ENCODE peak calls at places on chromosomes 7 and 10, in eight cellular contexts. N is fibroblast of the aortic adventitia, Z is neural progenitor cell, G is brain microvascular endothelial cell, W is right atrium auricular region, L is IMR-90, D is endodermal cell, I is BJ. K is an unnamed sample.

GRCh38 chr7:7242899-7243298 is 60.6 kb downstream of the C1GALT1 start:
- DNase-seq in Z (no peak), L (no peak), I (no peak), N (no peak), D (no peak), G (no peak), W (no peak), K (no peak)

GRCh38 chr7:158816995-158817394 is 12.3 kb downstream of the ESYT2 start:
- DNase-seq in Z (no peak), L (no peak), N (no peak), W (no peak), D (peak), G (no peak), I (no peak), K (no peak)

GRCh38 chr7:70072220-70072619 is 473.9 kb downstream of the AUTS2 start:
- DNase-seq in N (no peak), Z (no peak), W (no peak), G (no peak), I (no peak), L (peak), D (no peak), K (peak)

GRCh38 chr7:66460921-66461361 is 167.7 kb upstream of the KCTD7 start:
- DNase-seq in I (no peak), W (no peak), N (no peak), G (no peak), L (no peak), D (no peak), Z (no peak), K (no peak)

GRCh38 chr7:2461268-2462026 is 14.8 kb downstream of the GRIFIN start:
- DNase-seq in I (no peak), G (no peak), N (no peak), W (no peak), L (no peak), D (peak), Z (peak), K (no peak)

GRCh38 chr10:112280205-112280921 is 2.8 kb upstream of the TECTB start:
- DNase-seq in W (no peak), I (no peak), Z (no peak), D (no peak), N (no peak), G (no peak), L (no peak), K (no peak)

GRCh38 chr7:132783824-132784223 is 207.6 kb upstream of the PLXNA4 start:
- DNase-seq in G (peak), N (peak), Z (no peak), W (no peak), L (peak), I (peak), D (no peak), K (peak)

GRCh38 chr10:132277311-132277741 is 30.4 kb downstream of the STK32C start:
- DNase-seq in D (no peak), Z (no peak), N (no peak), W (no peak), G (no peak), I (no peak), L (no peak), K (no peak)

GRCh38 chr10:16481052-16481728 is 40.5 kb downstream of the C1QL3 start:
- DNase-seq in W (no peak), L (no peak), N (peak), G (no peak), D (no peak), I (no peak), Z (no peak), K (no peak)

GRCh38 chr7:6730343-6730633 is 23.5 kb upstream of the ZNF12 start:
- DNase-seq in L (peak), N (no peak), I (no peak), D (no peak), G (no peak), W (no peak), Z (no peak), K (no peak)

GRCh38 chr10:110733256-110733952 is 89.3 kb downstream of the RBM20 start:
- DNase-seq in D (peak), W (no peak), L (no peak), I (no peak), G (peak), Z (no peak), N (peak), K (no peak)

GRCh38 chr10:36534471-36535002 is 590.9 kb upstream of the ANKRD30A start:
- DNase-seq in D (no peak), G (peak), I (peak), W (no peak), Z (no peak), N (peak), L (peak), K (no peak)

GRCh38 chr10:12387561-12388210 is 38.3 kb downstream of the CAMK1D start:
- DNase-seq in L (no peak), D (no peak), I (no peak), Z (no peak), W (no peak), G (no peak), N (no peak), K (no peak)

GRCh38 chr10:129848571-129849451 is 115.3 kb downstream of the EBF3 start:
- DNase-seq in I (no peak), W (no peak), G (no peak), D (no peak), N (peak), L (no peak), Z (no peak), K (no peak)

GRCh38 chr7:107501593-107501992 is 31.7 kb downstream of the GPR22 start:
- DNase-seq in Z (peak), L (peak), I (peak), N (peak), W (no peak), G (peak), D (peak), K (no peak)

GRCh38 chr10:130761032-130761575 is 550.4 kb downstream of the TCERG1L start:
- DNase-seq in W (no peak), L (no peak), D (no peak), N (no peak), I (no peak), G (no peak), Z (no peak), K (no peak)

GRCh38 chr10:12727832-12728215 is 273.7 kb downstream of the CCDC3 start:
- DNase-seq in L (no peak), G (no peak), N (no peak), W (no peak), Z (no peak), D (peak), I (no peak), K (no peak)

GRCh38 chr7:81150951-81151361 is 232.1 kb upstream of the SEMA3C start:
- DNase-seq in W (no peak), L (peak), D (no peak), G (no peak), N (no peak), Z (peak), I (no peak), K (no peak)

GRCh38 chr7:103073989-103074518 is 542 bp downstream of the FBXL13 start:
- DNase-seq in L (no peak), I (no peak), W (no peak), G (no peak), N (no peak), D (no peak), Z (peak), K (no peak)

GRCh38 chr7:87000344-87000743 is 59.1 kb downstream of the ELAPOR2 start:
- DNase-seq in L (no peak), W (no peak), G (no peak), Z (no peak), N (no peak), I (no peak), D (no peak), K (no peak)

GRCh38 chr7:146510088-146510680 is 393.6 kb downstream of the CNTNAP2 start:
- DNase-seq in N (no peak), I (no peak), G (no peak), Z (peak), W (no peak), D (no peak), L (no peak), K (no peak)

GRCh38 chr7:56175784-56176183 is 59.6 kb upstream of the NUPR2 start:
- DNase-seq in W (no peak), D (no peak), L (no peak), I (no peak), Z (no peak), N (no peak), G (no peak), K (no peak)

GRCh38 chr7:131131012-131131745 is 196.5 kb upstream of the MKLN1 start:
- DNase-seq in G (no peak), L (no peak), I (no peak), W (no peak), D (no peak), N (no peak), Z (no peak), K (no peak)

GRCh38 chr10:90674927-90675326 is 182.9 kb downstream of the HTR7 start:
- DNase-seq in N (peak), L (peak), W (no peak), G (peak), D (no peak), I (peak), Z (no peak), K (peak)

GRCh38 chr7:105013283-105013817 is 655 bp upstream of the KMT2E start:
- DNase-seq in G (peak), D (peak), L (peak), Z (peak), N (peak), W (peak), I (peak), K (peak)
- H3K4me3 ChIP-seq in G (peak), D (peak), L (peak), Z (peak), N (peak), W (peak), I (peak), K (peak)

DNA sequence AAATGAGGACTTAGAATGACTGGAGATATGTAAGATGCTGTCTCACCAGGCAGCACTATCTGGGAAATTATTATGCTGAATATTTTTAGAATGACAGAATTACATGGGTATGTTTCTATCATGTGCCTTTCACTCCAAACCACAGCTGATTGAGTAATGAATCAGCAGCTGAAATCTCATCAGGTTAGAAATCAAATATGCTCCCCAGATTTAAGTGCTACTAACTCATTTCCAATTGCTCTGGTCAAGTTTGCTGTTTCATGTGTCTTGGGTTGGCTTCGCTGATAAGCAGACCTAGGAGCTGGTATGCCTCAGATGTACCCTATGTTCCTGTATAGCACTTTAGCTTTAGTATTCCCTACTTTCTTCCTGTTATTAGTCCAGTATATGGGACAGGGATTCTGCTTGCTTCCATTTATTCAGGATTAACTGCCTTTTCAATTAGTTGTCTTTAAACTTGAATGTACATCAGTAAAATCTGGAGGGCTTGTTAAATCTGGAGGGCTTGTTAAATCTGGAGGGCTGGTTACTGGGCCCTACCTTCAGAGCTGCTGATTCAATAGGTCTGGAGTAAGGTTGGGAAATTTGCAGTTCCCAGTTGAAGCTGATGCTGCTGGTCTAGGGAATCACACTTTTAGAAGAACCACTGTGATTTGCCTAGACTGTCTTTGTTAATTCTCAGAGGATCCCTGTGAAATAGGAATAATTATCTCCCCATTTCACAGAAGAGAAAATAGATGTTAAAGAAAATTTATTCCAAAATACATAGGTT is 172.9 kb downstream of the DKK1 start:
- DNase-seq in Z (no peak), D (no peak), N (peak), W (no peak), L (peak), G (peak), I (peak), K (peak)
- H3K4me3 ChIP-seq in Z (no peak), D (no peak), N (no peak), W (no peak), L (no peak), G (no peak), I (no peak), K (no peak)

GRCh38 chr7:155344618-155345433 is 47.1 kb downstream of the INSIG1 start:
- DNase-seq in W (peak), N (peak), D (peak), I (no peak), G (peak), L (peak), Z (peak), K (no peak)
- H3K4me3 ChIP-seq in W (peak), N (peak), D (peak), I (peak), G (peak), L (peak), Z (peak), K (peak)

DNA sequence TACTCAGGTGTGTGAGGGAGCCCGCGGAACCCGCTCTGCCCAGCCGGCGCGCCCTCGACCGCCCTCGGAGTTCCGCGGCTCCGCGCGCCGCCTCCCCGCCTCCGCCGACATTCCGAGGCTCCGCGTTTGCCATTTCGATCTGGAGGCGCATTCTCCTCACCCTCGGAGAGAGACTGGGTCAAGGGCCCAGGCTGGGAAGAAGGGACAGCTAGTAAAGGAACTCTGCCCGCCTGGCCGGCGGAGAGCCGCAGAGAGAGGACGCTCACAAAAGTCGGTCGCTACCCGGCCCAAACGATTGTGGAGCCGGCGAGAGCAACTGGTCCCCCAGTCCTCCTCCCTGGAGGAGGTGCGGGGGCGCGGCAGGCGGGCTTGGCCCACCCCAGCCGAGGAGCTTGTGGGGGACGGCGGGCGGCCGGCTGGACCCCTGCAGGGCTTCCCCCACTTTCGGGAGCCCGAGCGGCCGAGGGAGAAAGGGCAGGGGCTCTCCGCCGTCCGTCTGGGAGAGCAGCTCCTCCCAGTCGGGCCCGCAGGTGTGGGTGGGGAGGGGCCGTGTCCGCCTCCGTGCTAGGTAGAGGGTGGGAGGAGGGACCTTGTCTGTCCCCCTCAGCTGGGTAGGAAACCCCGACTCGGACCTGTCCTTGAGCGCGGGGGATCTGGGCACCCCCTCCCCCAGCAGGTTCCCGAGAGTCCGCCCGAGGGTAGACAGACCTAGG is 74.3 kb upstream of the LEP start:
- DNase-seq in D (peak), I (no peak), G (no peak), Z (peak), W (no peak), L (no peak), N (no peak), K (no peak)
- H3K4me3 ChIP-seq in D (peak), I (peak), G (peak), Z (peak), W (peak), L (peak), N (peak), K (peak)

DNA sequence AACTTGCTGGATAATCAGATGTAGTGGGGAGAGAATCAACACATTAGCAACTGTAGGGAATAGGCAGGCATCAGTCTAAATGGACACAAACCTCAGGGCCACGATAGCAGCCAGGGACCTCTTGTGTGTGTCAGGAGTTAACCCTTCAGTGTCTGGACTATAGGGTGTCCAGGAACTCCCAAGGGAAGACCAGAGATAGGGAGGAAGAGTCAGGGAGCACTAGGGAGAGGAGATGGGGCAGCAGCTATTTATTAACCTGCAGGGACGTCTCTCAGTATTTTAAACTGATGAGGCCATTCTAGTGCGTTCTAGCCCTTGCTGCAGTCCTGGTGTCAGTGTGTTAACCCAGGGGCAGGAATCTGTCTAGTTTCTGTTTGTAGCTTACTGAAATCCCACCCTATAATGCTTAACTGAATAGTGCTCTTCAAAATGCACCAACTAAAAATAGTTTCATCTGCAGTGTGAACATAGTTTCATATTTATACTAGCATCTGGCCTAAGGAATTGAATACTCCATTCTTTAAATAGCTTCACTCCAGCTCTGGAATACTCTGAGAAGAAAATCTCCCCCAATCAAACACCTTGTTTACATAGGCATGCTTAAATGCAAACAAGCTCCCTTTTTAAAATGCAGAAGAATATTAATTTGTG is 62.7 kb downstream of the ARID5B start:
- DNase-seq in N (no peak), Z (no peak), G (no peak), I (no peak), W (no peak), L (peak), D (no peak), K (no peak)
- H3K4me3 ChIP-seq in N (no peak), Z (no peak), G (no peak), I (no peak), W (no peak), L (peak), D (no peak), K (no peak)

GRCh38 chr10:24007359-24007758 is 201.6 kb upstream of the KIAA1217 start:
- DNase-seq in N (no peak), L (no peak), G (no peak), Z (no peak), W (no peak), D (no peak), I (no peak), K (no peak)

GRCh38 chr10:24009736-24010135 is 199.2 kb upstream of the KIAA1217 start:
- DNase-seq in N (no peak), W (no peak), I (no peak), Z (no peak), G (no peak), D (no peak), L (no peak), K (no peak)

GRCh38 chr10:24008164-24009066 is 200.5 kb upstream of the KIAA1217 start:
- DNase-seq in D (peak), W (no peak), G (peak), I (peak), N (peak), Z (peak), L (no peak), K (peak)

GRCh38 chr10:24012249-24012803 is 196.6 kb upstream of the KIAA1217 start:
- DNase-seq in G (no peak), W (no peak), Z (peak), I (no peak), L (no peak), D (no peak), N (no peak), K (no peak)

DNA sequence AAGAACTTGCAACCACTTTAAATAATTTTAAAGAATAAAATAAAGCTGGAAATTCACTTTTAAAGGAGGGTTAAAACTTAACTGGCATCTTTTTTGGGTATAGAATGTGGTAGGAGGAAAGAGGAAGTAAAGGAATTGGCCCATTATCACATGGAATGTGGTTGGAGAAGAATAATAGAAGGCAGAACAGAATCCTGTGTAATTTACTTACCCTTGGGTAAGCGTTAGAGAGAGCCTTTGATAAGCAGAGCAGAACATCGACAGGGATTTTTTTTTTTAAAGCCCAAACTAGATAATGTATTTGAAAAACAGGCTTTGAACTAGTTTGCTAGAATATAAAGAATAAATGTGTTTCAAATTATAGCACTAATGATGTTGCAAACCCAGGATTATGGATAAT is 199.8 kb upstream of the KIAA1217 start:
- DNase-seq in N (no peak), D (no peak), I (no peak), G (no peak), L (no peak), Z (peak), W (no peak), K (no peak)
- H3K4me3 ChIP-seq in N (no peak), D (no peak), I (no peak), G (no peak), L (no peak), Z (no peak), W (no peak), K (no peak)

DNA sequence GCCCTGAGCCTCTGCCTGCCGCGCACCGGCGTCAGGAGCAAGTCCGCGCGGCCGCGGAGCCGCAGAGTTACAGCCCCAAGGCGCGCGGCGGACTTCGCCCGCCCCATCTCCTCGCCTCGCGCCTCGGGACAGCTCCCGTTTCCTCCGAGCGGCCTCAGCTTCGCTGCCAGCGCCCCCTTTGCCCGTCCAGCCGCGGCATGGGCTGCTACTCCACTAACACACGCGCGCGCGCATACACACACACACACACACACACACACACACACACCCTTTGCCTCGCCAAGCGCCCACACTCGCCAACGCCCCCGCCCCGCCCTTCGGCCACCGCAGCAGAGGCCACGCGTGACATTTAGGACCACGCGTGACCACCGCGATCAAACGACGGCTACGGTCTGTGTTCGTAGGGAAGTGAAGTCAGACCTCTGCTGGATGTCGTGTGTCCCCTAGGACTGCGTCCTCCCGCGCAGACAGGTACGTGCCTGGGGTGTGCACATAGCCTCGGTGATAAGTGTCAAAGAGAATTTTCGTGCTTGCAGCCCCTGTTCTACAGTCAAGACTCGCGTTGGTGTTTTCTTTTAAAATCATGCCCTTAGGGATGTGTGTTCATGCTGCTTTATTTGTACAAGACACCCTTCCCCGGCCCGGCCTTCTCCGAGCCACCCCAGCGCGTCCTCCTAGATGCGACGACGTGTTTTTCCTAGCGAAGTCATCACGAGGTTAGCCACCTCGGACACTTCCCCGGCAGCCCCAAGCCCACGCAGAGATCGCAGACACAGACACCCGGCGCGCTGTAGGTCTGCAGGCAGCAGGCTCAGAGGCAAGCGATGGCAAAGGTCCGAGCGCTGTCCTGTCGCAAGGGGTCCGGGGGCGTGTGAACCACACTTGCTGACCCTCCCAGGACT is 890 bp downstream of the MKX start:
- DNase-seq in I (no peak), L (peak), W (no peak), Z (peak), N (no peak), G (no peak), D (no peak), K (no peak)
- H3K4me3 ChIP-seq in I (peak), L (peak), W (peak), Z (peak), N (no peak), G (peak), D (peak), K (peak)

K was measured in AG04449.